ENCODE peak calls at places on chromosomes 7 and 10, in nine cellular contexts. Z, H, U, D, R, I, E, O and P are unnamed samples.
A peak's percentile ranks its signal among the peaks of the same experiment; 100 is the strongest.

GRCh38 chr7:73850781-73851207 is 8.5 kb upstream of the METTL27 start:
- DNase-seq in I (peak; percentile 98), D (no peak), R (no peak), O (no peak), E (no peak), H (no peak), U (no peak), Z (peak; percentile 71), P (no peak)

GRCh38 chr10:44552716-44553115 is 167.8 kb upstream of the CXCL12 start:
- DNase-seq in R (no peak), E (no peak), Z (no peak), D (no peak), H (no peak), U (no peak), O (no peak), I (no peak), P (no peak)

GRCh38 chr10:97479939-97480338 is 18.3 kb downstream of the MMS19 start:
- DNase-seq in E (no peak), U (no peak), I (no peak), R (no peak), H (no peak), Z (no peak), D (no peak), O (no peak), P (no peak)

GRCh38 chr10:94747137-94747536 is 15.3 kb upstream of the CYP2C19 start:
- DNase-seq in O (no peak), H (no peak), I (no peak), U (no peak), D (no peak), Z (no peak), E (no peak), R (no peak), P (no peak)

GRCh38 chr10:52353960-52354394 is 39.9 kb downstream of the DKK1 start:
- DNase-seq in H (no peak), E (no peak), R (no peak), D (no peak), Z (no peak), U (no peak), O (no peak), I (peak; percentile 70), P (no peak)

GRCh38 chr7:130961128-130961601 is 227.2 kb upstream of the KLF14 start:
- DNase-seq in U (peak; percentile 74), H (no peak), Z (no peak), I (peak; percentile 53), E (peak; percentile 74), O (peak; percentile 66), D (no peak), R (no peak), P (peak; percentile 57)

GRCh38 chr7:67019562-67020390 is 23.1 kb downstream of the TYW1 start:
- DNase-seq in E (no peak), R (no peak), H (no peak), D (no peak), Z (no peak), O (no peak), U (no peak), I (peak; percentile 14), P (no peak)

GRCh38 chr7:151503902-151504714 is 15.6 kb downstream of the RHEB start:
- DNase-seq in I (peak; percentile 93), D (no peak), U (no peak), R (no peak), E (no peak), O (no peak), H (no peak), Z (no peak), P (no peak)

GRCh38 chr7:107939472-107940145 is 48.6 kb downstream of the DLD start:
- DNase-seq in Z (no peak), D (no peak), O (no peak), E (no peak), H (no peak), I (peak; percentile 85), R (no peak), U (no peak), P (no peak)

GRCh38 chr10:98172495-98172894 is 38.0 kb downstream of the R3HCC1L start:
- DNase-seq in I (no peak), O (no peak), U (no peak), R (no peak), E (no peak), H (no peak), Z (no peak), D (no peak), P (no peak)

GRCh38 chr7:44520574-44520973 is 20.6 kb downstream of the NPC1L1 start:
- DNase-seq in H (no peak), U (no peak), E (no peak), R (no peak), O (no peak), I (no peak), D (no peak), Z (no peak), P (no peak)

GRCh38 chr10:35643151-35643975 is 1.3 kb upstream of the FZD8 start:
- DNase-seq in Z (peak; percentile 71), D (peak; percentile 45), R (no peak), I (peak; percentile 70), E (peak; percentile 82), U (no peak), O (peak; percentile 13), H (peak; percentile 19), P (peak; percentile 49)

GRCh38 chr7:96591900-96592676 is 117.6 kb downstream of the SEM1 start:
- DNase-seq in H (no peak), O (no peak), R (no peak), U (no peak), Z (no peak), I (no peak), E (no peak), D (no peak), P (no peak)

GRCh38 chr7:55128693-55129394 is 110.0 kb downstream of the EGFR start:
- DNase-seq in E (no peak), O (no peak), D (no peak), R (no peak), Z (no peak), I (peak; percentile 65), U (no peak), H (no peak), P (no peak)

GRCh38 chr7:29204491-29205281 is 10.1 kb downstream of the CHN2 start:
- DNase-seq in I (no peak), R (no peak), E (no peak), O (no peak), H (no peak), D (no peak), Z (no peak), U (no peak), P (no peak)

GRCh38 chr7:85695041-85695990 is 508.5 kb upstream of the SEMA3D start:
- DNase-seq in R (no peak), I (peak; percentile 24), D (no peak), Z (no peak), H (no peak), U (no peak), O (no peak), E (no peak), P (no peak)

GRCh38 chr10:93138113-93138870 is 64.6 kb downstream of the CYP26A1 start:
- DNase-seq in E (no peak), R (no peak), I (no peak), H (no peak), O (no peak), D (no peak), U (no peak), Z (no peak), P (no peak)

GRCh38 chr7:21912305-21912704 is 33.4 kb downstream of the CDCA7L start:
- DNase-seq in O (no peak), D (no peak), E (no peak), H (no peak), R (no peak), U (no peak), Z (no peak), I (peak; percentile 70), P (no peak)

GRCh38 chr10:13241613-13242012 is 7.4 kb upstream of the UCMA start:
- DNase-seq in E (no peak), Z (no peak), R (no peak), I (no peak), H (no peak), U (no peak), D (no peak), O (no peak), P (no peak)

GRCh38 chr10:4677296-4678021 is 148.5 kb upstream of the AKR1E2 start:
- DNase-seq in U (no peak), H (no peak), E (no peak), D (no peak), R (no peak), Z (no peak), I (peak; percentile 94), O (no peak), P (no peak)

GRCh38 chr10:102564209-102564834 is 60.5 kb downstream of the SUFU start:
- DNase-seq in Z (no peak), E (peak; percentile 40), D (no peak), H (no peak), U (no peak), O (no peak), I (no peak), R (no peak), P (no peak)

GRCh38 chr7:16318989-16319915 is 102.1 kb downstream of the CRPPA start:
- DNase-seq in H (no peak), Z (peak; percentile 32), U (no peak), I (peak; percentile 41), O (no peak), R (no peak), E (no peak), D (no peak), P (no peak)

GRCh38 chr7:79142706-79143105 is 310.8 kb downstream of the MAGI2 start:
- DNase-seq in U (no peak), R (no peak), D (no peak), H (no peak), Z (no peak), I (no peak), O (no peak), E (no peak), P (no peak)

GRCh38 chr7:27143022-27143949 is at the start of gene HOXA5:
- DNase-seq in H (peak; percentile 78), U (no peak), E (peak; percentile 90), Z (peak; percentile 100), R (peak; percentile 28), D (no peak), O (no peak), I (peak; percentile 84), P (no peak)

GRCh38 chr7:30730097-30730496 is 21.8 kb upstream of the INMT start:
- DNase-seq in I (no peak), H (no peak), E (peak; percentile 50), R (no peak), D (no peak), Z (no peak), O (no peak), U (no peak), P (no peak)

GRCh38 chr7:1663243-1663642 is 6.8 kb upstream of the ELFN1 start:
- DNase-seq in O (peak; percentile 5), H (no peak), R (no peak), E (peak; percentile 53), Z (no peak), D (no peak), U (no peak), I (no peak), P (no peak)

GRCh38 chr7:66604198-66604597 is 24.5 kb upstream of the KCTD7 start:
- DNase-seq in D (no peak), R (no peak), E (peak; percentile 8), U (no peak), O (no peak), H (no peak), Z (no peak), I (no peak), P (no peak)

GRCh38 chr10:101770331-101771215 is 5.3 kb downstream of the FGF8 start:
- DNase-seq in R (no peak), I (no peak), E (no peak), H (no peak), Z (no peak), O (no peak), D (no peak), U (no peak), P (no peak)

GRCh38 chr10:10056958-10057357 is 960.7 kb upstream of the CELF2 start:
- DNase-seq in Z (no peak), O (no peak), R (no peak), U (no peak), I (peak; percentile 61), E (no peak), D (no peak), H (no peak), P (no peak)

GRCh38 chr7:137440434-137440830 is 96.9 kb upstream of the PTN start:
- DNase-seq in Z (no peak), U (no peak), H (no peak), D (no peak), R (no peak), I (no peak), O (no peak), E (no peak), P (no peak)